ENCODE peak calls at places on chromosome X, in four cellular contexts. I, A, Z and V are unnamed samples.

GRCh38 chrX:38973327-38973726 is 172.1 kb downstream of the MID1IP1 start:
- DNase-seq in A (peak), Z (no peak), I (peak), V (no peak)

GRCh38 chrX:93791304-93791703 is 117.3 kb downstream of the FAM133A start:
- DNase-seq in A (no peak), Z (no peak), I (no peak), V (no peak)

GRCh38 chrX:150365953-150366911 is 3.1 kb downstream of the MAMLD1 start:
- DNase-seq in I (peak), Z (peak), A (peak), V (no peak)

GRCh38 chrX:143994206-143994605 is 110.3 kb downstream of the UBE2NL start:
- DNase-seq in Z (no peak), A (no peak), I (no peak), V (no peak)

GRCh38 chrX:71650333-71650969 is 16.9 kb upstream of the LOC101059915 start:
- DNase-seq in I (no peak), Z (no peak), A (no peak), V (no peak)

GRCh38 chrX:2495595-2495994 is 5.2 kb downstream of the DHRSX start:
- DNase-seq in A (no peak), Z (peak), I (no peak), V (peak)

GRCh38 chrX:124232523-124233201 is 99.8 kb upstream of the TEX13D start:
- DNase-seq in A (no peak), Z (no peak), I (no peak), V (no peak)

GRCh38 chrX:129495941-129496340 is 27.3 kb downstream of the SMARCA1 start:
- DNase-seq in A (no peak), I (no peak), Z (no peak), V (no peak)

GRCh38 chrX:40175416-40176255 is 77.9 kb upstream of the BCOR start:
- DNase-seq in I (peak), Z (peak), A (peak), V (peak)

GRCh38 chrX:118231464-118231863 is 114.4 kb upstream of the WDR44 start:
- DNase-seq in I (no peak), Z (no peak), A (no peak), V (no peak)

GRCh38 chrX:155767101-155767878 is 113.9 kb upstream of the VAMP7 start:
- DNase-seq in I (peak), Z (peak), A (peak), V (peak)

GRCh38 chrX:136192135-136192534 is 44.8 kb downstream of the FHL1 start:
- DNase-seq in I (no peak), A (no peak), Z (no peak), V (no peak)

GRCh38 chrX:136195247-136195646 is 47.9 kb downstream of the FHL1 start:
- DNase-seq in Z (no peak), I (no peak), A (no peak), V (no peak)

GRCh38 chrX:136192839-136193414 is 45.6 kb downstream of the FHL1 start:
- DNase-seq in Z (no peak), A (no peak), I (no peak), V (no peak)

GRCh38 chrX:136194546-136194945 is 47.2 kb downstream of the FHL1 start:
- DNase-seq in Z (no peak), A (no peak), I (no peak), V (no peak)

GRCh38 chrX:136193771-136194170 is 46.4 kb downstream of the FHL1 start:
- DNase-seq in I (no peak), A (no peak), Z (no peak), V (no peak)
- H3K27ac ChIP-seq in I (peak), A (no peak), Z (peak), V (peak)

GRCh38 chrX:24186986-24187385 is 37.5 kb downstream of the ZFX start:
- DNase-seq in I (no peak), A (no peak), Z (no peak), V (no peak)
- H3K27ac ChIP-seq in I (no peak), A (peak), Z (no peak), V (no peak)

GRCh38 chrX:31909850-31910547 is 838.2 kb upstream of the FTHL17 start:
- DNase-seq in Z (no peak), I (no peak), A (no peak), V (no peak)
- H3K27ac ChIP-seq in Z (no peak), I (peak), A (no peak), V (no peak)

DNA sequence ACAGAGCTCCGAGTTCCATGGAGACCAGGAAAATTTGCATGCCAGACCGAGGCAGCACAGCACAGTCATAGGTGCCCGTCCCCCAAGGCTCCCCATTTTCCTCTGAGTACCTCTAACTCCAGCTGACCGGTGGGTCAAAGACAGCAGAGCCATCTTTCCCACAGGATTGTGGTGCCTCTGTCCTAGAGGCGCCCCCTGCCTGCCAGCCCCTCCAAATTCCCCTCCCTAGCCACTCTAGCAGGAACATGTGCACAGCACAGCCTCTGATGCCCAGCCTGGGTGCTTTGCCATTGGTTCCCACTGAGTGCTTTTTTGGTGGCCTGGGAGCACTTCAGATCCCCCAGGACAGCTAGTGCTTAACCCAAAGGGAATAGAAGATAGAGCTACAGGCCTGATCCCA is 368.5 kb upstream of the PABPC5 start:
- DNase-seq in I (no peak), A (no peak), Z (no peak), V (no peak)
- H3K27ac ChIP-seq in I (no peak), A (no peak), Z (no peak), V (no peak)

GRCh38 chrX:54358424-54359211 is 772 bp upstream of the WNK3 start:
- DNase-seq in Z (peak), I (peak), A (peak), V (no peak)
- H3K27ac ChIP-seq in Z (peak), I (no peak), A (peak), V (peak)